ENCODE peak calls at places on chromosomes 11 and 22, in six cellular contexts. One of them, this sample, is unnamed.
A peak's percentile ranks its signal among the peaks of the same experiment; 100 is the strongest.

GRCh38 chr11:942853-943252 is 17.2 kb downstream of the AP2A2 start:
- DNase-seq in activated T-helper 1 cell treated with anti-CD3 and anti-CD28 coated beads, Interleukin-12 subunit alpha, Interleukin-12 subunit beta, Interleukin-2, Interleukin-4 antibody, amounts not matched to agents 30 ng/mL and 10 ng/mL and 1 ng/mL, durations not matched to agents 14 hours and 24 hours and 36 hours: no peak
- DNase-seq in NCI-H460: no peak
- DNase-seq in heart right ventricle: no peak
- DNase-seq in GM10248: no peak
- DNase-seq in SK-MEL-5: no peak
- DNase-seq in this sample: no peak

GRCh38 chr11:126140106-126140931 is 71.1 kb downstream of the RPUSD4 start:
- DNase-seq in activated T-helper 1 cell treated with anti-CD3 and anti-CD28 coated beads, Interleukin-12 subunit alpha, Interleukin-12 subunit beta, Interleukin-2, Interleukin-4 antibody, amounts not matched to agents 30 ng/mL and 10 ng/mL and 1 ng/mL, durations not matched to agents 14 hours and 24 hours and 36 hours: no peak
- DNase-seq in NCI-H460: no peak
- DNase-seq in heart right ventricle: no peak
- DNase-seq in GM10248: no peak
- DNase-seq in SK-MEL-5: no peak
- DNase-seq in this sample: no peak

GRCh38 chr11:95231881-95232605 is 1.0 kb upstream of the SESN3 start:
- DNase-seq in activated T-helper 1 cell treated with anti-CD3 and anti-CD28 coated beads, Interleukin-12 subunit alpha, Interleukin-12 subunit beta, Interleukin-2, Interleukin-4 antibody, amounts not matched to agents 30 ng/mL and 10 ng/mL and 1 ng/mL, durations not matched to agents 14 hours and 24 hours and 36 hours: peak; percentile 48
- DNase-seq in NCI-H460: no peak
- DNase-seq in heart right ventricle: peak; percentile 67
- DNase-seq in GM10248: peak; percentile 38
- DNase-seq in SK-MEL-5: no peak
- DNase-seq in this sample: no peak

GRCh38 chr11:35893796-35894475 is 49.9 kb upstream of the LDLRAD3 start:
- DNase-seq in activated T-helper 1 cell treated with anti-CD3 and anti-CD28 coated beads, Interleukin-12 subunit alpha, Interleukin-12 subunit beta, Interleukin-2, Interleukin-4 antibody, amounts not matched to agents 30 ng/mL and 10 ng/mL and 1 ng/mL, durations not matched to agents 14 hours and 24 hours and 36 hours: no peak
- DNase-seq in NCI-H460: no peak
- DNase-seq in heart right ventricle: no peak
- DNase-seq in GM10248: no peak
- DNase-seq in SK-MEL-5: no peak
- DNase-seq in this sample: no peak

GRCh38 chr11:46216040-46216764 is 61.3 kb upstream of the CREB3L1 start:
- DNase-seq in activated T-helper 1 cell treated with anti-CD3 and anti-CD28 coated beads, Interleukin-12 subunit alpha, Interleukin-12 subunit beta, Interleukin-2, Interleukin-4 antibody, amounts not matched to agents 30 ng/mL and 10 ng/mL and 1 ng/mL, durations not matched to agents 14 hours and 24 hours and 36 hours: no peak
- DNase-seq in NCI-H460: no peak
- DNase-seq in heart right ventricle: no peak
- DNase-seq in GM10248: peak; percentile 31
- DNase-seq in SK-MEL-5: no peak
- DNase-seq in this sample: no peak

GRCh38 chr11:24386551-24387404 is 110.1 kb upstream of the LUZP2 start:
- DNase-seq in activated T-helper 1 cell treated with anti-CD3 and anti-CD28 coated beads, Interleukin-12 subunit alpha, Interleukin-12 subunit beta, Interleukin-2, Interleukin-4 antibody, amounts not matched to agents 30 ng/mL and 10 ng/mL and 1 ng/mL, durations not matched to agents 14 hours and 24 hours and 36 hours: no peak
- DNase-seq in NCI-H460: peak; percentile 49
- DNase-seq in heart right ventricle: no peak
- DNase-seq in GM10248: no peak
- DNase-seq in SK-MEL-5: peak; percentile 72
- DNase-seq in this sample: peak; percentile 45

GRCh38 chr11:266676-267439 is 11.3 kb upstream of the NLRP6 start:
- DNase-seq in activated T-helper 1 cell treated with anti-CD3 and anti-CD28 coated beads, Interleukin-12 subunit alpha, Interleukin-12 subunit beta, Interleukin-2, Interleukin-4 antibody, amounts not matched to agents 30 ng/mL and 10 ng/mL and 1 ng/mL, durations not matched to agents 14 hours and 24 hours and 36 hours: no peak
- DNase-seq in NCI-H460: no peak
- DNase-seq in heart right ventricle: no peak
- DNase-seq in GM10248: no peak
- DNase-seq in SK-MEL-5: peak; percentile 56
- DNase-seq in this sample: no peak

GRCh38 chr22:26689553-26690301 is 32.3 kb downstream of the MIAT start:
- DNase-seq in activated T-helper 1 cell treated with anti-CD3 and anti-CD28 coated beads, Interleukin-12 subunit alpha, Interleukin-12 subunit beta, Interleukin-2, Interleukin-4 antibody, amounts not matched to agents 30 ng/mL and 10 ng/mL and 1 ng/mL, durations not matched to agents 14 hours and 24 hours and 36 hours: no peak
- DNase-seq in NCI-H460: no peak
- DNase-seq in heart right ventricle: no peak
- DNase-seq in GM10248: no peak
- DNase-seq in SK-MEL-5: no peak
- DNase-seq in this sample: no peak

GRCh38 chr11:106706355-106706754 is 311.9 kb downstream of the GUCY1A2 start:
- DNase-seq in activated T-helper 1 cell treated with anti-CD3 and anti-CD28 coated beads, Interleukin-12 subunit alpha, Interleukin-12 subunit beta, Interleukin-2, Interleukin-4 antibody, amounts not matched to agents 30 ng/mL and 10 ng/mL and 1 ng/mL, durations not matched to agents 14 hours and 24 hours and 36 hours: no peak
- DNase-seq in NCI-H460: peak; percentile 18
- DNase-seq in heart right ventricle: no peak
- DNase-seq in GM10248: no peak
- DNase-seq in SK-MEL-5: peak; percentile 0
- DNase-seq in this sample: no peak

GRCh38 chr11:45252134-45252856 is 33.8 kb downstream of the SYT13 start:
- DNase-seq in activated T-helper 1 cell treated with anti-CD3 and anti-CD28 coated beads, Interleukin-12 subunit alpha, Interleukin-12 subunit beta, Interleukin-2, Interleukin-4 antibody, amounts not matched to agents 30 ng/mL and 10 ng/mL and 1 ng/mL, durations not matched to agents 14 hours and 24 hours and 36 hours: no peak
- DNase-seq in NCI-H460: peak; percentile 40
- DNase-seq in heart right ventricle: peak; percentile 73
- DNase-seq in GM10248: peak; percentile 57
- DNase-seq in SK-MEL-5: peak; percentile 81
- DNase-seq in this sample: peak; percentile 78

GRCh38 chr11:108472681-108473080 is 5.4 kb upstream of the C11orf65 start:
- DNase-seq in activated T-helper 1 cell treated with anti-CD3 and anti-CD28 coated beads, Interleukin-12 subunit alpha, Interleukin-12 subunit beta, Interleukin-2, Interleukin-4 antibody, amounts not matched to agents 30 ng/mL and 10 ng/mL and 1 ng/mL, durations not matched to agents 14 hours and 24 hours and 36 hours: no peak
- DNase-seq in NCI-H460: no peak
- DNase-seq in heart right ventricle: no peak
- DNase-seq in GM10248: no peak
- DNase-seq in SK-MEL-5: no peak
- DNase-seq in this sample: no peak

GRCh38 chr22:49462795-49463194 is 364.9 kb downstream of the BRD1 start:
- DNase-seq in activated T-helper 1 cell treated with anti-CD3 and anti-CD28 coated beads, Interleukin-12 subunit alpha, Interleukin-12 subunit beta, Interleukin-2, Interleukin-4 antibody, amounts not matched to agents 30 ng/mL and 10 ng/mL and 1 ng/mL, durations not matched to agents 14 hours and 24 hours and 36 hours: no peak
- DNase-seq in NCI-H460: no peak
- DNase-seq in heart right ventricle: no peak
- DNase-seq in GM10248: no peak
- DNase-seq in SK-MEL-5: peak; percentile 70
- DNase-seq in this sample: no peak

GRCh38 chr22:42714308-42714707 is 6.4 kb downstream of the A4GALT start:
- DNase-seq in activated T-helper 1 cell treated with anti-CD3 and anti-CD28 coated beads, Interleukin-12 subunit alpha, Interleukin-12 subunit beta, Interleukin-2, Interleukin-4 antibody, amounts not matched to agents 30 ng/mL and 10 ng/mL and 1 ng/mL, durations not matched to agents 14 hours and 24 hours and 36 hours: no peak
- DNase-seq in NCI-H460: no peak
- DNase-seq in heart right ventricle: no peak
- DNase-seq in GM10248: no peak
- DNase-seq in SK-MEL-5: no peak
- DNase-seq in this sample: no peak